ENCODE peak calls at places on chromosomes 13 and 19, in seven cellular contexts. X is A549; L is activated CD4-positive, alpha-beta T cell treated with anti-CD3 and anti-CD28 coated beads, Interleukin-2, amount 10 ng/mL, durations not matched to agents 7 days and 5 days; P is left ventricle myocardium superior; C is NAMALWA; A is epithelial cell of esophagus; E is hepatic stellate cell. I is an unnamed sample.

GRCh38 chr13:110108348-110109139 is 198.4 kb downstream of the COL4A1 start:
- DNase-seq in E (peak; percentile 93), X (peak; percentile 77), P (peak; percentile 88), C (peak; percentile 26), A (peak; percentile 91), L (no peak), I (peak; percentile 82)

GRCh38 chr13:74288361-74288911 is 154.2 kb upstream of the KLF12 start:
- DNase-seq in P (peak; percentile 45), A (peak; percentile 55), X (no peak), E (no peak), L (peak; percentile 27), C (peak; percentile 38), I (no peak)

GRCh38 chr19:10087296-10088061 is 1.4 kb downstream of the SHFL start:
- DNase-seq in P (no peak), A (no peak), X (no peak), L (no peak), C (no peak), E (no peak), I (no peak)

GRCh38 chr13:43074824-43075510 is 51.6 kb downstream of the DNAJC15 start:
- DNase-seq in C (no peak), P (no peak), X (no peak), A (no peak), E (no peak), L (no peak), I (no peak)

GRCh38 chr13:49635599-49636433 is 7.5 kb downstream of the ARL11 start:
- DNase-seq in P (no peak), X (no peak), L (peak; percentile 53), A (peak; percentile 43), C (peak; percentile 45), E (no peak), I (no peak)

GRCh38 chr13:113843063-113843654 is 20.7 kb downstream of the GAS6 start:
- DNase-seq in L (no peak), P (peak; percentile 55), X (no peak), C (no peak), A (no peak), E (no peak), I (no peak)

GRCh38 chr19:18349524-18350128 is 9.2 kb downstream of the PGPEP1 start:
- DNase-seq in P (peak; percentile 65), X (peak; percentile 69), L (peak; percentile 32), C (no peak), A (peak; percentile 67), E (peak; percentile 76), I (no peak)

GRCh38 chr19:17966497-17967257 is at the start of gene KCNN1:
- DNase-seq in C (peak; percentile 46), L (no peak), E (no peak), X (peak; percentile 71), A (no peak), P (no peak), I (no peak)

GRCh38 chr13:39506559-39507390 is 96.2 kb downstream of the LHFPL6 start:
- DNase-seq in A (peak; percentile 98), E (no peak), X (no peak), L (no peak), P (no peak), C (peak; percentile 40), I (no peak)

GRCh38 chr19:3966051-3967017 is 4.6 kb downstream of the DAPK3 start:
- DNase-seq in X (no peak), L (no peak), A (no peak), P (no peak), E (no peak), C (no peak), I (no peak)

GRCh38 chr13:77619655-77620054 is 77.8 kb upstream of the SLAIN1 start:
- DNase-seq in E (no peak), P (no peak), L (no peak), X (no peak), C (no peak), A (no peak), I (no peak)

GRCh38 chr19:33769208-33769607 is 27.5 kb upstream of the KCTD15 start:
- DNase-seq in L (no peak), C (no peak), X (no peak), P (no peak), E (no peak), A (no peak), I (no peak)

GRCh38 chr13:65913173-65913572 is 1317.0 kb downstream of the PCDH9 start:
- DNase-seq in P (no peak), X (no peak), A (peak; percentile 76), C (no peak), E (peak; percentile 12), L (no peak), I (peak; percentile 91)

GRCh38 chr19:4379383-4380253 is 20.7 kb downstream of the SH3GL1 start:
- DNase-seq in L (no peak), E (no peak), X (peak; percentile 27), A (peak; percentile 100), P (no peak), C (peak; percentile 31), I (no peak)

GRCh38 chr19:3976495-3977241 is 5.8 kb upstream of the DAPK3 start:
- DNase-seq in C (peak; percentile 49), P (no peak), X (no peak), A (no peak), L (no peak), E (peak; percentile 57), I (no peak)

GRCh38 chr19:56245062-56245740 is 27.3 kb upstream of the EDDM13 start:
- DNase-seq in C (no peak), L (no peak), P (no peak), A (peak; percentile 6), X (no peak), E (peak; percentile 16), I (no peak)

GRCh38 chr19:3285647-3286176 is 61.3 kb downstream of the CELF5 start:
- DNase-seq in C (no peak), E (peak; percentile 50), L (peak; percentile 41), P (no peak), X (peak; percentile 58), A (no peak), I (no peak)

GRCh38 chr19:40366697-40367561 is 18.4 kb downstream of the PLD3 start:
- DNase-seq in X (no peak), P (no peak), E (no peak), L (no peak), A (no peak), C (no peak), I (no peak)

GRCh38 chr13:79307866-79308298 is 98.2 kb downstream of the RBM26 start:
- DNase-seq in A (peak; percentile 46), E (no peak), L (no peak), P (peak; percentile 30), X (no peak), C (peak; percentile 66), I (no peak)